ENCODE peak calls at places on chromosomes 11 and 22, in five cellular contexts. E is HepG2, P is K562, C is GM12878, X is SK-N-SH. G is an unnamed sample.
A peak's percentile ranks its signal among the peaks of the same experiment; 100 is the strongest.

GRCh38 chr11:45253640-45254039 is 32.5 kb downstream of the SYT13 start:
- DNase-seq in E (no peak), P (peak; percentile 7), X (no peak), C (no peak), G (no peak)

GRCh38 chr11:45319077-45319476 is 32.9 kb upstream of the SYT13 start:
- DNase-seq in X (no peak), E (no peak), C (no peak), P (no peak), G (no peak)

GRCh38 chr22:22802346-22802970 is 85.2 kb upstream of the IGLL5 start:
- DNase-seq in X (no peak), C (no peak), E (no peak), P (peak; percentile 84), G (no peak)

GRCh38 chr11:73308003-73308962 is at the start of gene ARHGEF17:
- DNase-seq in E (peak; percentile 78), P (no peak), X (peak; percentile 91), C (no peak), G (no peak)

GRCh38 chr11:108131993-108132392 is 10.6 kb downstream of the ACAT1 start:
- DNase-seq in X (no peak), E (no peak), C (no peak), P (no peak), G (no peak)

GRCh38 chr11:92941676-92942571 is 27.5 kb upstream of the MTNR1B start:
- DNase-seq in X (peak; percentile 64), C (no peak), E (peak; percentile 23), P (peak; percentile 31), G (no peak)

GRCh38 chr11:34235189-34235588 is 122.6 kb downstream of the ABTB2 start:
- DNase-seq in X (no peak), C (no peak), E (no peak), P (no peak), G (no peak)

GRCh38 chr11:2287102-2287501 is 14.6 kb downstream of the C11orf21 start:
- DNase-seq in X (no peak), C (no peak), E (no peak), P (no peak), G (no peak)

GRCh38 chr11:3213659-3214419 is 4.8 kb downstream of the MRGPRG start:
- DNase-seq in P (peak; percentile 56), C (no peak), X (no peak), E (no peak), G (no peak)

GRCh38 chr11:39786682-39787081 is 1672.8 kb downstream of the LRRC4C start:
- DNase-seq in P (no peak), E (no peak), C (no peak), X (no peak), G (no peak)

GRCh38 chr11:72836111-72836510 is 21.9 kb downstream of the ATG16L2 start:
- DNase-seq in E (no peak), X (no peak), P (no peak), C (no peak), G (no peak)

GRCh38 chr11:44269369-44270351 is 40.3 kb downstream of the ALX4 start:
- DNase-seq in E (no peak), X (no peak), C (no peak), P (peak; percentile 93), G (no peak)

GRCh38 chr11:123507043-123507442 is 77.0 kb downstream of the GRAMD1B start:
- DNase-seq in E (no peak), X (no peak), P (no peak), C (no peak), G (no peak)

GRCh38 chr11:93842461-93842860 is 8.0 kb downstream of the VSTM5 start:
- DNase-seq in X (no peak), E (no peak), P (peak; percentile 46), C (no peak), G (no peak)

GRCh38 chr22:35394810-35395563 is 5.0 kb upstream of the MCM5 start:
- DNase-seq in E (no peak), X (no peak), C (no peak), P (no peak), G (no peak)

GRCh38 chr11:69931994-69932910 is 113.0 kb upstream of the FGF3 start:
- DNase-seq in X (no peak), C (no peak), E (no peak), P (no peak), G (no peak)

GRCh38 chr11:69935941-69936505 is 116.8 kb upstream of the FGF3 start:
- DNase-seq in X (no peak), P (no peak), C (no peak), E (no peak), G (no peak)

GRCh38 chr11:69938206-69938605 is 119.0 kb upstream of the FGF3 start:
- DNase-seq in X (no peak), E (no peak), C (no peak), P (no peak), G (no peak)

GRCh38 chr11:69936750-69937149 is 117.5 kb upstream of the FGF3 start:
- DNase-seq in C (no peak), P (no peak), E (no peak), X (no peak), G (no peak)

DNA sequence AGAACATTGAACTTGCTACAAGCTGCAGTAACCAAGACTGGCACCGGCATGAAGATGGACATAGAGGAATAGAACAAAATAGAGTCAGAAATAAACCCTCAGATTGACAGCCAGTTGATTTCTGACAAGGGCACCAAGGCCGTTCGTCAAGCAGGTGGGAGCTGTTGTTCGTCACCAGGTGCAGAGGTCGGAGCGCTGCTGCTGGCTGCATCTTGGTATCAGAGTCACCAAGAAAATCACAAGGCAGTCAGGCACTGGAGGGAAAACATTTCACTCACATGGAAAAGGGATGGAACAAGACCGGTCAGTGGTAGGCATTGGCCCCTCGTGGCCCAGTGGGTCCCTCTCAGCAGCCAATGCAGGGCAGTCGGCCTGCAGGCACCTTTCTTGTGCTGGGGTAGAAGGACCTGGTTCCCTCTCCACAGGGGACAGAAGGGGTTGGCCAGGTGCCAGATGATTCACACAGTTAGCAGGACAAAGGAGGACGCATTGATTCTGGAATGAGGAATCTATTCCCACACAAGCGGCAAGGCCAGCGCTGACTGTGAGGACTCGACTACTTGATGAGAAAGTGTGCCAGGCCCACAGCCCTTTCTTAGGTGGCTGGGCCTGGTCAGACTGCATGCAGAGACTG is 115.8 kb upstream of the FGF3 start:
- DNase-seq in C (no peak), X (no peak), P (peak; percentile 29), E (no peak), G (no peak)
- TF ChIP-seq REST in C (no peak), X (no peak), P (no peak), E (no peak), G (no peak)

DNA sequence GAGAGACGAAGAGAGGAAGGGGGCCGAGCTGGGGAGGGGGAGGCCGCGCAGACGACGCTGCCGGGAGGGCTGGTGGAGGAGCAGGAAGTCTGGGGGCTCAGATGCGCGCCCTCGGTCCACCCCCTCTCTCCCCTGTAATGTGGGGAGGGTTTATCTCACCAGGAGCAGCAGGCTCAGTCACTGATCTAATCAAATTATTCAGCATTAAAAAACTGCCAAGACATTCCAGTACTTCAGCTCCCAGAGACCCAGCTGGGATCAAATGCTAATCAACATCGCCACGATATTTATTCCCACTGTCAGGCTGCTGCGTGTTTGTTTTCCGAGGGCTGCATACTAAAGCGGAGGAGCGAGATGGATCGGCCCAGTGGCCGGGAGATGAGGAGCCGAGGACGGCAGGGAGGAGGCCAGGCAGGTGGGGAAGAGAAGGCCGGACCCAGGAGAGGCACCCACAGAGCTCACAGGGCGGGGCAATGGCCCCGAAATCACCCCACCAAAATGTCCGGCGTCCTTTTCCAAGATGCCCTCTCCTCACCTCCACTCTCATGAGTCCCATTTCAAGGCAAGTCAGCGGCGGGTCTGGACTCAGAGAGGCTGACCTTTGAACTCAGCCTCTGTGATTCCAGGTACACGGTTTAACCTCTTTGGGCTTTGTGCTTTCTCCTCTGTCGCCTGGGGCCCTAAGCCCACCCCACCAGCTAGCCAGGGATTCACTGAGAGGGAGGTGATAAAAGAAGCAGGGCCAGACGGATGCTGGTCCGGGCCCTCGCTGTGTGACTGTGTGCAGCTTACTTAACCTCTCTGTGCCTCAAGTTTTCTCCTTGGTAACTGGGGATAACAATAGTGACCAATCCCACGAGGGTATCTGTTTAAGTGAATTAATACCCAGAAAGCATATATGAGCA is 502.1 kb downstream of the MN1 start:
- DNase-seq in E (no peak), P (peak; percentile 5), C (no peak), X (peak; percentile 59), G (no peak)
- H3K27me3 ChIP-seq in E (peaks cover 2% of the 10 kb centered on the region), P (peaks cover 19% of the 10 kb centered on the region), C (no peaks in the 10 kb centered on the region), X (no peaks in the 10 kb centered on the region), G (peaks cover 14% of the 10 kb centered on the region)

GRCh38 chr11:29782447-29782846 is 234.4 kb downstream of the KCNA4 start:
- DNase-seq in C (no peak), X (no peak), P (no peak), E (no peak), G (no peak)
- TF ChIP-seq GABPA in C (no peak), X (no peak), P (no peak), E (no peak), G (no peak)

GRCh38 chr22:46121079-46121478 is 29.2 kb upstream of the PPARA start:
- DNase-seq in P (no peak), X (no peak), E (no peak), C (no peak), G (no peak)

GRCh38 chr22:46123694-46124382 is 26.5 kb upstream of the PPARA start:
- DNase-seq in E (no peak), C (no peak), X (no peak), P (no peak), G (no peak)

GRCh38 chr22:46121523-46122287 is 28.6 kb upstream of the PPARA start:
- DNase-seq in E (no peak), X (no peak), P (no peak), C (no peak), G (no peak)

GRCh38 chr22:46122980-46123693 is 27.2 kb upstream of the PPARA start:
- DNase-seq in E (no peak), C (no peak), P (no peak), X (no peak), G (no peak)

GRCh38 chr22:46122511-46122971 is 27.8 kb upstream of the PPARA start:
- DNase-seq in C (no peak), E (peak; percentile 37), X (peak; percentile 95), P (peak; percentile 81), G (peak; percentile 58)
- TF ChIP-seq REST in C (no peak), E (no peak), X (no peak), P (no peak), G (no peak)

GRCh38 chr22:41448189-41448808 is 1.7 kb upstream of the TOB2 start:
- DNase-seq in P (peak; percentile 94), E (peak; percentile 99), X (peak; percentile 76), C (peak; percentile 99), G (peak; percentile 99)

GRCh38 chr22:41446057-41446501 is 522 bp downstream of the TOB2 start:
- DNase-seq in E (no peak), X (no peak), P (peak; percentile 23), C (no peak), G (no peak)

GRCh38 chr22:41447435-41448188 is 1.0 kb upstream of the TOB2 start:
- DNase-seq in X (peak; percentile 50), E (peak; percentile 73), C (no peak), P (peak; percentile 69), G (peak; percentile 78)

GRCh38 chr22:41446639-41447434 is at the start of gene TOB2:
- DNase-seq in P (peak; percentile 94), C (peak; percentile 71), X (peak; percentile 80), E (peak; percentile 86), G (peak; percentile 96)

DNA sequence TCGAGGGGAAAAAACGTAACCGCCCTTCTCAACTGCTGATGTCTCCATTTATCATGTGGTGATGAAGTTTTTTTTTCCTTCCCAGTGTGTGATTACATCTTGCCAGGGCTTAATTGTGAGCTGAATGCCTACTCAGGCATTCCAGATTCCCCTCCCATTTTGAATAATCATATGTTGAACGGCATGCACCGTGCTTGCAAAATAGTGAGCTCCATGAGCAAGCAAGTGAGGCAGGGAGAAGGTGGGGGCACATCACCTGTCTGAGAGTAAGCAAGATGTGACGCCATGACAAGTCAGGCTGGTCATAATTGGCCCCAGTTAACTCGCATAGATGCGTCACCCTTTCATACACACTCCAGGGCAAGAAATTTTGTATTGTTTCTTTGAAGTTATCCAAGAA is 2.7 kb upstream of the TOB2 start:
- DNase-seq in E (no peak), P (no peak), X (no peak), C (no peak), G (peak; percentile 30)
- H3K27me3 ChIP-seq in E (no peaks in the 10 kb centered on the region), P (no peaks in the 10 kb centered on the region), X (no peaks in the 10 kb centered on the region), C (no peaks in the 10 kb centered on the region), G (no peaks in the 10 kb centered on the region)